ENCODE peak calls at places on chromosomes 2 and 18, in ten cellular contexts. A is pancreas, R is IMR-90, O is uterus, K is upper lobe of right lung, L is tibial nerve, G is AG10803, W is endothelial cell, J is thoracic aorta, I is lower leg skin. F is an unnamed sample.

GRCh38 chr2:186477782-186478181 is 8.3 kb upstream of the ZC3H15 start:
- DNase-seq in O (no peak), G (no peak), L (no peak), A (no peak), R (no peak), K (no peak), I (no peak), W (no peak), J (no peak), F (no peak)

GRCh38 chr18:45837283-45838070 is 12.0 kb downstream of the SIGLEC15 start:
- DNase-seq in I (no peak), L (no peak), O (no peak), A (peak), J (no peak), W (peak), K (peak), R (no peak), G (peak), F (peak)

GRCh38 chr2:19873014-19873413 is 28.8 kb downstream of the TTC32 start:
- DNase-seq in A (no peak), I (peak), J (no peak), K (no peak), G (no peak), L (no peak), R (no peak), W (no peak), O (no peak), F (no peak)

GRCh38 chr2:13005761-13006336 is 289.1 kb downstream of the TRIB2 start:
- DNase-seq in I (no peak), J (no peak), L (peak), K (no peak), W (no peak), R (peak), A (no peak), O (peak), G (no peak), F (no peak)

GRCh38 chr2:86372641-86373502 is 35.4 kb upstream of the REEP1 start:
- DNase-seq in O (peak), R (peak), G (peak), L (no peak), K (no peak), J (no peak), W (peak), I (no peak), A (no peak), F (no peak)

GRCh38 chr18:59048378-59048777 is 91.3 kb upstream of the SEC11C start:
- DNase-seq in A (no peak), O (no peak), L (no peak), W (no peak), J (no peak), G (no peak), R (no peak), I (no peak), K (no peak), F (no peak)

GRCh38 chr2:120892271-120892966 is 156.8 kb downstream of the GLI2 start:
- DNase-seq in W (no peak), L (no peak), O (no peak), A (no peak), I (no peak), G (no peak), J (no peak), R (no peak), K (no peak), F (no peak)

GRCh38 chr2:136423516-136423996 is 305.6 kb upstream of the CXCR4 start:
- DNase-seq in O (peak), G (peak), I (peak), A (peak), W (peak), R (peak), L (peak), J (no peak), K (peak), F (peak)

GRCh38 chr18:13175754-13176210 is 42.8 kb upstream of the LDLRAD4 start:
- DNase-seq in A (no peak), L (no peak), J (no peak), O (no peak), I (no peak), R (no peak), K (no peak), G (no peak), W (no peak), F (no peak)

GRCh38 chr2:239341840-239342239 is 59.0 kb downstream of the HDAC4 start:
- DNase-seq in A (no peak), I (peak), O (no peak), K (no peak), L (no peak), W (no peak), G (no peak), R (no peak), J (no peak), F (no peak)

GRCh38 chr18:78635093-78635800 is 344.4 kb upstream of the SALL3 start:
- DNase-seq in A (no peak), O (no peak), J (no peak), I (peak), K (no peak), R (no peak), G (no peak), W (no peak), L (no peak), F (no peak)

GRCh38 chr2:71547616-71548285 is 94.4 kb downstream of the DYSF start:
- DNase-seq in G (no peak), O (no peak), W (no peak), J (no peak), R (no peak), A (no peak), I (no peak), K (peak), L (no peak), F (no peak)

GRCh38 chr2:98803747-98804650 is 73.1 kb upstream of the MGAT4A start:
- DNase-seq in A (peak), I (peak), G (no peak), J (no peak), W (no peak), O (no peak), L (no peak), K (no peak), R (no peak), F (no peak)

GRCh38 chr2:22375094-22375493 is 1009.9 kb upstream of the KLHL29 start:
- DNase-seq in A (no peak), R (no peak), K (no peak), O (no peak), G (no peak), J (no peak), W (peak), I (no peak), L (no peak), F (no peak)

GRCh38 chr2:102593516-102593915 is 25.8 kb upstream of the SLC9A2 start:
- DNase-seq in K (no peak), W (no peak), I (no peak), A (no peak), J (no peak), O (no peak), L (no peak), G (no peak), R (no peak), F (no peak)

GRCh38 chr2:102589444-102589843 is 29.9 kb upstream of the SLC9A2 start:
- DNase-seq in I (no peak), O (no peak), L (no peak), K (no peak), G (no peak), W (no peak), A (no peak), R (no peak), J (no peak), F (no peak)

GRCh38 chr2:102588213-102588939 is 31.0 kb upstream of the SLC9A2 start:
- DNase-seq in W (no peak), A (no peak), G (no peak), I (no peak), R (no peak), J (no peak), L (no peak), O (no peak), K (no peak), F (no peak)

GRCh38 chr2:102591646-102592045 is 27.7 kb upstream of the SLC9A2 start:
- DNase-seq in L (no peak), R (no peak), G (no peak), J (no peak), I (no peak), O (no peak), W (no peak), K (no peak), A (no peak), F (no peak)

GRCh38 chr2:102592601-102593000 is 26.8 kb upstream of the SLC9A2 start:
- DNase-seq in R (peak), I (no peak), O (no peak), A (no peak), J (no peak), L (no peak), G (no peak), K (no peak), W (peak), F (no peak)
- TF ChIP-seq CTCF in R (peak), I (no peak), O (no peak), A (no peak), J (peak), L (no peak), G (peak), K (peak), W (peak), F (no peak)

GRCh38 chr2:180604077-180604476 is 376.3 kb upstream of the UBE2E3 start:
- DNase-seq in O (no peak), W (peak), R (peak), I (no peak), J (no peak), L (no peak), K (no peak), G (no peak), A (no peak), F (no peak)
- TF ChIP-seq CTCF in O (no peak), W (no peak), R (peak), I (no peak), J (no peak), L (no peak), K (no peak), G (peak), A (no peak), F (no peak)

GRCh38 chr18:27549335-27550039 is 364.4 kb upstream of the CHST9 start:
- DNase-seq in G (no peak), L (no peak), I (no peak), A (no peak), J (no peak), R (no peak), K (no peak), W (no peak), O (no peak), F (no peak)
- TF ChIP-seq CTCF in G (no peak), L (no peak), I (no peak), A (no peak), J (no peak), R (no peak), K (no peak), W (no peak), O (no peak), F (no peak)

DNA sequence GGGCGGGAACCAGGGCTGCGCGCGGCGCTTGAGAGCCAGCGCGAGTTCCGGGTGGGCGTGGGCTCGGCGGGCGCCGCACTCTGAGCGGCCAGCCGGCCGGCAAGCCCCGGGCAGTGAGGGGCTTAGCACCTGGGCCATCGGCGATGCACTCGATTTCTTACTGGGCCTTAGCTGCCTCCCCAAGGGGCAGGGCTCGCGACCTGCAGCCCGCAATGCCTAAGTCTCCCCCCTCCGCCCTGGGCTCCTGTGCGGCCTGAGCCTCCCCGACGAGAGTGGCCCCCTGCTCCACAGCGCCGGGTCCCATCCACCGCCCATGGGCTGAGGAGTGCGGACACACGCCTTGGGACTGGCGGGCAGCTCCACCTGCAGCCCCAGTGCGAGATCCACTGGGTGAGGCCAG is 36.5 kb upstream of the MAP2 start:
- DNase-seq in R (no peak), J (no peak), I (no peak), L (no peak), O (no peak), A (no peak), K (no peak), W (no peak), G (no peak), F (no peak)
- TF ChIP-seq CTCF in R (no peak), J (no peak), I (no peak), L (no peak), O (no peak), A (no peak), K (no peak), W (no peak), G (no peak), F (no peak)

DNA sequence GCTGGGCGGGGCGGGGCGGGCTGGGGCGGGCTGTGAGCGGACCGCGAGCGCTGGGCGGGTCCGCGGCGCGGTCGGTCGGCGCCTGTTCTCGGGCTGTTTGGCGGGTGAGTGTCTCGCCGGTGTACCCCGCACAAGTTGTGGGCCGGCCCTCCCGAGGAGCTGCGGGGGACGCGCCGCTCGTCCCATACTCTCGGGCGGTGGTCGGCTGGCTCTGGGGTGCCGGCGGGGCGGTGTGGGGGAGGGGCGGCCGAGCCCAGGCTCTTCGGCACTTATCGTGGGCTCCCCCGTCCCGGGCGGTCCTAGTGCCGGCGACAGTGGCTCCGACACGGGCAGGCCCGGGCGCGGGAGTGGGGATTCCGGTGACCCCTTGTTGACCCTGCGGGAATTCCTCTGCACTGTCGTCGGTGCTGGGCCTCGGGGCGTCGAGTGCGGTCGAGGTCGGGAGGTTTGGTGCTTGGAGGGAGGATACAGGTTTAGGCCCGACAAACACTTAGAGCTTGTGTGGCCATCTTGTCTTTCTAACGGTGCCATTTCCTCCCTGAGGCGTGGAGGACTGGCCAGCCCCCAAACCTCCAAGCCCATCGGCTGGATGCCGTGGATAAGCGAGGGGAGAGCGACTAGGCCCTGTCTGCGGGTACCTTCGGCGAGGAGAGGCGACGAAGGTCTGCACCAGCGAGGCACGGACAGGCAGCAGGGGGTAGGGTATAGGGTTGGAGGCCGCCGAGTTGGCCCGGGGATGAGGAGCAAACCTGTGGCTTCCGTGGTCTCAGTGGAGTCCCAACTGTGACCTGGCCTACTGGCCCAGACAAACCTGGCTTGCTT is at the start of gene SEPTIN2:
- DNase-seq in A (peak), K (peak), W (peak), J (peak), O (peak), R (peak), G (peak), L (peak), I (peak), F (peak)
- TF ChIP-seq CTCF in A (no peak), K (no peak), W (no peak), J (no peak), O (peak), R (no peak), G (no peak), L (no peak), I (no peak), F (no peak)

DNA sequence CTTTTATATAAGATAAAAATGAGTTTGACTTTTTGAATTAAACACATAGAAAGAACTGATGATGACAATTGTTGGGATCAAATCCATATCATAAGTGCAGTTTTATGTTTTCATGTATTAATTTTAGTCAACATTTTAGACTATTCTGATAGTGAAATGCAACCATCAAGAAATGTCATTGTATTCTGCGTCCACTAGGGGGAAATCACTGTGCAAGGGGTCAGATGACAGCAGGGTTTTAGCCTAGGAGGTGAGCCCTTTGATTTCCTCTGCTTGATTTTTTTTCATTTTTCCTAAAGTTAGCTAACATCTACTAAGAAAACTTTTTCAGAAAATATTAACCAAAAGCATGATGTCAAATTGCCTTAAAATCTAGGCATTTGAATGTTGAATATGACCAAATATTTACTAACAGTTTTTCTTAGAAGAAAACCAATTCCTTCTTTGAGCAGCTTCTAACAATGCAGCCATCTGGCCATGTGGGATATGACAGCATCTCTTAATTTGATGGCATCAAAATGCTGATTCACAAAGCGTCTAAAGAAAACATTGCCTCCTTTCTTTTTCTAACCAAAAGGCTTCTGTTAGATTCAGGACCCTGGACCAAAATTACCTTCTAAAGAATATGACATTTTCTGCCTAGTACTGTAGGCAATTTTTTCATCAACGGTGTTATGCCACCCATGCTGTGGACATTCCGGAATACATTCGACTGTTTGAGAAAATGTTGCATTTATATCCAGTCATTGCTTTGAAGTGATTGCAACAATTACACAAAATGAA is 141.5 kb downstream of the SPHKAP start:
- DNase-seq in G (peak), K (no peak), O (no peak), R (no peak), L (no peak), J (no peak), A (no peak), W (no peak), I (no peak), F (no peak)
- TF ChIP-seq CTCF in G (peak), K (peak), O (no peak), R (peak), L (peak), J (peak), A (peak), W (peak), I (no peak), F (peak)

GRCh38 chr2:6846967-6847695 is 18.6 kb downstream of the CMPK2 start:
- DNase-seq in R (no peak), K (no peak), A (no peak), G (no peak), W (no peak), L (no peak), I (no peak), J (no peak), O (no peak), F (no peak)
- TF ChIP-seq CTCF in R (no peak), K (no peak), A (no peak), G (no peak), W (no peak), L (no peak), I (no peak), J (no peak), O (no peak), F (no peak)

GRCh38 chr2:24084386-24085375 is at the start of gene TP53I3:
- DNase-seq in K (peak), O (peak), A (peak), I (peak), L (peak), R (peak), W (peak), J (peak), G (peak), F (peak)

GRCh38 chr2:24086241-24086640 is 1.6 kb upstream of the TP53I3 start:
- DNase-seq in A (no peak), L (no peak), J (no peak), R (no peak), O (no peak), I (no peak), K (no peak), W (no peak), G (no peak), F (no peak)

GRCh38 chr2:24082787-24083566 is 1.7 kb downstream of the TP53I3 start:
- DNase-seq in W (no peak), R (no peak), J (no peak), I (peak), L (no peak), G (no peak), O (no peak), K (no peak), A (peak), F (no peak)

GRCh38 chr2:24080721-24081120 is 3.9 kb downstream of the TP53I3 start:
- DNase-seq in J (no peak), O (no peak), R (peak), A (no peak), I (no peak), G (peak), K (no peak), L (no peak), W (no peak), F (no peak)

DNA sequence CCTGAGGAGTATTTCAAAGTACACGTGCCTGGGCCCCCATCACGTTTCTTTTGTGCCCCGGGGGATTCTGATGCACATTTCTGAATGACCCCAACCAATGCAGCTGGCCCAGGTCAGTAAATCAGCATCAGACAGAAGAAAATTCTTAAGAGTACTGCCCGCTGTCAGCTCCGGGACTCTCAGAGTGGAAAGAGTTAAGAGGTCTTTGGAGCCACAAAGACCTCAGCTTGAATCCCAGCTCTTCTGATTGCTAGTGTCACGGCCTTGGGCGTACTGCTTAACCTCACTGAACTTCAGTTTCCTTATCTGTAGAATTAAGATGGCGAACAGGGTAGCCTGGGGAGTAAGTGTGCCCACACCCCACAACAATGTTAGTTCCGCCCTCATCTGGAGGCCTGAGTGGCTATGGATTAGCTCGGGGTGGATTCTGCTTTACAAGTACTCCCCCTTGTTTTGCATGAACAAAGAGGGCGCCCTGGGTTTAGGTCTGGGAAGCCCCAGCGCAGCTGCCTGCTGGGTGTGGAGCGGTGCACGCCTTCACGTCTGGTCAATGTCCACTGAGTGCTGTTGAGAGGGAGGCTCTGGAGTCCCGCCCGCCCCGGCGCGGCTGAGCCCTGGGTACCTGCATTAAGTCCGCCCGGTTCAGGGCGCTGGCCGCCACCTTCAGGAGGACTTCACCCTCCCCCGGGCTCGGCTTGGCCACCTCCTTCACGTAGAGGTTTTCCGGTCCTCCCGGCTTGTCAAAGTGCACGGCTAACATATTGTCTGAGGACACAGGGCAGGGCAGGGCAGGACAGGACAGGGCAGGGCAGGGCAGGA is 858 bp downstream of the TP53I3 start:
- DNase-seq in L (no peak), K (peak), R (peak), I (peak), A (no peak), W (no peak), G (peak), O (peak), J (no peak), F (peak)
- TF ChIP-seq CTCF in L (no peak), K (no peak), R (no peak), I (no peak), A (no peak), W (no peak), G (peak), O (no peak), J (no peak), F (no peak)